ENCODE peak calls at places on chromosomes 7 and 10, in five cellular contexts. C, J, E, D and A are unnamed samples. For H3K4me1, the result is how much of the 10 kb centered on the place peaks cover.

GRCh38 chr10:116269612-116270011 is 3.4 kb downstream of the GFRA1 start:
- DNase-seq in C (no peak), J (no peak), E (peak), D (no peak), A (no peak)

GRCh38 chr7:16670021-16670420 is 24.0 kb downstream of the BZW2 start:
- DNase-seq in C (no peak), J (no peak), E (no peak), D (no peak), A (no peak)

GRCh38 chr7:91465595-91466061 is 201.4 kb downstream of the FZD1 start:
- DNase-seq in C (no peak), J (no peak), E (no peak), D (no peak), A (no peak)

GRCh38 chr10:109992485-109992884 is 15.3 kb upstream of the ADD3 start:
- DNase-seq in C (no peak), J (no peak), E (no peak), D (peak), A (no peak)

GRCh38 chr7:32916006-32916405 is 24.4 kb upstream of the KBTBD2 start:
- DNase-seq in C (no peak), J (no peak), E (no peak), D (no peak), A (no peak)

GRCh38 chr10:33196710-33197406 is 137.6 kb downstream of the NRP1 start:
- DNase-seq in C (no peak), J (no peak), E (no peak), D (no peak), A (no peak)

GRCh38 chr7:48165157-48165556 is 6.1 kb upstream of the ABCA13 start:
- DNase-seq in C (no peak), J (no peak), E (no peak), D (no peak), A (no peak)

GRCh38 chr7:18638594-18639452 is 143.3 kb downstream of the HDAC9 start:
- DNase-seq in C (no peak), J (no peak), E (no peak), D (no peak), A (no peak)

GRCh38 chr7:43112941-43113621 is 634 bp downstream of the HECW1 start:
- DNase-seq in C (no peak), J (no peak), E (peak), D (peak), A (no peak)

GRCh38 chr10:82910301-82910700 is 1035.3 kb downstream of the NRG3 start:
- DNase-seq in C (no peak), J (no peak), E (no peak), D (no peak), A (no peak)

GRCh38 chr10:63273575-63273974 is 140.4 kb downstream of the NRBF2 start:
- DNase-seq in C (no peak), J (no peak), E (no peak), D (no peak), A (no peak)

GRCh38 chr7:2517004-2517403 is 2.6 kb upstream of the LFNG start:
- DNase-seq in C (no peak), J (no peak), E (no peak), D (peak), A (no peak)

GRCh38 chr7:132276986-132277716 is 299.1 kb downstream of the PLXNA4 start:
- DNase-seq in C (no peak), J (no peak), E (no peak), D (no peak), A (no peak)

GRCh38 chr10:42475168-42476098 is 162.9 kb downstream of the ZNF33B start:
- DNase-seq in C (no peak), J (peak), E (no peak), D (peak), A (no peak)

GRCh38 chr7:13411151-13411550 is 578.3 kb downstream of the ETV1 start:
- DNase-seq in C (no peak), J (no peak), E (no peak), D (no peak), A (no peak)

GRCh38 chr7:28160551-28160991 is 20.0 kb downstream of the JAZF1 start:
- DNase-seq in C (no peak), J (no peak), E (no peak), D (peak), A (no peak)

GRCh38 chr7:92698237-92698841 is 108.1 kb upstream of the FAM133B start:
- DNase-seq in C (no peak), J (no peak), E (no peak), D (peak), A (no peak)

GRCh38 chr7:18196638-18197037 is 169.0 kb upstream of the PRPS1L1 start:
- DNase-seq in C (no peak), J (no peak), E (no peak), D (no peak), A (no peak)

GRCh38 chr7:40470111-40470736 is 335.4 kb downstream of the SUGCT start:
- DNase-seq in C (no peak), J (no peak), E (no peak), D (peak), A (no peak)

GRCh38 chr7:69817835-69818646 is 219.8 kb downstream of the AUTS2 start:
- DNase-seq in C (no peak), J (no peak), E (no peak), D (no peak), A (no peak)

DNA sequence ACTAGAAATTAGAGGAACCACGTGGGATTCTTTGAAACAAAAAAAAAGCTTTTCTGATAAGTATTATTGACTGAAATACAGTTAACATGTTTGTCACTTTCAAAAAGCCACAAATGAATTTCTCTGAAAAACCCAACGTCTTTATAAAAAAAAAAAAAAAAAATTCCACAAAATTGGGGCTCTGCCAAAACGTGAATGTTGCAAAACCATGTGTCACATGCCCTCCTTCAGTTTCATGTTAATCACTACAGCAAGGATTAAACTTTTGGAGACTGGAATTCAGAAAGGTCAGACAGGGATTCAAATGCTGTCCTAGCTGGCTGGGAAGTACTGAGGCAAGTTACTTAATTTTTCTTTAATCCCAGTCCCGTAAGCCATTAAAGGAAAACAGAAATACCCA is 278.0 kb upstream of the KLF14 start:
- DNase-seq in C (peak), J (no peak), E (no peak), D (peak), A (no peak)
- H3K4me1 ChIP-seq in C (half or more), J (half or more), E (half or more), D (half or more), A (half or more)

DNA sequence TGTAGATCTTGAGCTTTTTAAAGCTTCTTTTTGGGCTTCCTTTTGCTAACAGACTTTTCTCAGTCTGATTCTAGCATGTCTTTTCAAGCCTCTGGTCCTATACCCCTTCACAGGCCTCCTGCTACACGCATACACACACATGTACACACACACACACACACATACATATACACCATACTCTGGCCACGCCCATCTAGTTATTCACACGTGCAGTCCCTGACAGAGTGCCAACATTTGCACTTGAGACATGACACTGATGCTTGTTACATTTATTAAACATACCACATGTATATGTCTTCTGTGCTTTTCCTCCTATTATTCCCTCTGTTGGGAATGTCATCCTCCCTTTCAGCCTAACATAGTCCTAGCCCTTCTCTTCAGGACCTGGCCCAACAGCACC is 222.2 kb downstream of the ARHGAP12 start:
- DNase-seq in C (no peak), J (no peak), E (no peak), D (no peak), A (no peak)
- H3K4me1 ChIP-seq in C (under half), J (half or more), E (under half), D (under half), A (under half)

DNA sequence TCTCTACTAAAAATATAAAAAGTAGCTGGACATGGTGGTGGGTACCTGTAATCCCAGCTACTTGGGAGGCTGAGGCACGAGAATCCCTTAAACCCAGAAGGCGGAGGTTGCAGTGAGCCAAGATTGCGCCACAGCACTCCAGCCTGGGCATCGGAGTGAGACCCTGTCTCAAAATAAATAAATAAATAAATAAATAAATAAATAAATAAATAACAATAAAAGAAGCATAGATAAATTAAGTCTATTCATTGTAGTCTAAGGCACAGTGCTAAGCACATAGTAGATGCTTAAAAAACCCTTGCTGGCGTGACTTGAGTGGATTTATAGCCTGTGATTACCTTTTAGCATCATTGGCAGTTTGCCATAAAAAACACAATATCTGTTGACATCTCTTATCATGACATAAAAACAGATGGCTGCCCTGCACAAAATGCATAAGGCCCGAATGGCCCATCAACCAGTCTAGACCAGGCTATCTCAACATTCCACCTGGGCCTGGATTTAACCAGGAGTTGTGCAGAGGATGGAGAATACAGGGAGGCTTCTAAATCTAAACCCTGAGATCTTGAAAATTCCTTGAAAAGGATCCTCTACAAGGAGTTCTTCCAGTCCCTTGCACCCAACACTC is 94.9 kb downstream of the PRLHR start:
- DNase-seq in C (no peak), J (no peak), E (no peak), D (no peak), A (no peak)
- H3K4me1 ChIP-seq in C (under half), J (under half), E (under half), D (under half), A (under half)

DNA sequence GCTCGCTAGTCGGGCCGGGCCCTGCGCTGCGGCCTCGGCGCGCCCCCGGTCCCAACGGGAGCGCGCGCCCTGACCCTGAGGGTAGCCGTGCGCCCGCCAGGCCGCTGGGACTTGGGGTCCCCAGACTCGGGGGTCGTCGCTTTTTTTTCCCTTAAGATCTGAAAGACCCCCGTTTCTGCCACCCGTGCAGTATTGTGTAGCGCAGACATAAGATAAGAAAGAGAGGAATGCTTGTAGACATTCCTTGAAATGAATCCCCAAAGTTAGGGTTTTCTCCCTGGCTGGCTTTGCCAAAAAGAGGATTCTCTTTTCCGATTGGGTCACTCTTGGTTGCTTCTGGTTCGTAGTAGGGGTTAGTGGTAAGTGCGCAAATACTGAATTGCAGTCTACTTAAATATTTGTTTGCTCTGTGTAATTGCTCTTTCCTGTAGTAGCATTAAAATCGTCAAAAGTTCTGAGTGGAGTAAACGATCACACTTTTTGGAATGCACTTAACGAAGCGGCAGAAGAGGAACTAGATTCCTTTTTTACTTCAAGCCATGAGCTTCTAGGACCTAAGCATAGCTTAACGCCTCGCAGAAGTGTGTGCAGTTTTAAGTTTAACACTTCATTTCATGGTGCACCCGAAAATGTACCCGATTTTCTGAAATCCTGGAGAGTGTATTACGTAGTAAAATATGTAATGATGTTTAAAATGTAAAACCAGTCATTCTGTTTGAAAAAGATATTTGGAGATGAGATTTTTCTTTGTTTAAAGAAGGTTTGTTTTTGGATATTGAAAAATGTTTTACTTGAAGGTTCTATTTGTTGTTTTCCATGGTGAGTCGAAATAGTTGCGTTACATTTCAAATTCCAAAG is 1.3 kb downstream of the CUL1 start:
- DNase-seq in C (no peak), J (no peak), E (no peak), D (peak), A (no peak)
- H3K4me1 ChIP-seq in C (under half), J (half or more), E (under half), D (under half), A (half or more)

GRCh38 chr10:11595395-11595692 is 16.1 kb downstream of the USP6NL start:
- DNase-seq in C (no peak), J (no peak), E (no peak), D (no peak), A (no peak)
- H3K4me1 ChIP-seq in C (under half), J (under half), E (under half), D (under half), A (under half)

GRCh38 chr7:134278502-134279153 is 38.1 kb downstream of the SLC35B4 start:
- DNase-seq in C (no peak), J (no peak), E (no peak), D (no peak), A (no peak)

GRCh38 chr7:134279898-134280297 is 36.8 kb downstream of the SLC35B4 start:
- DNase-seq in C (no peak), J (no peak), E (no peak), D (no peak), A (no peak)

GRCh38 chr7:134283972-134284371 is 32.8 kb downstream of the SLC35B4 start:
- DNase-seq in C (no peak), J (no peak), E (no peak), D (no peak), A (no peak)

GRCh38 chr7:134279336-134279735 is 37.4 kb downstream of the SLC35B4 start:
- DNase-seq in C (no peak), J (no peak), E (no peak), D (no peak), A (no peak)

DNA sequence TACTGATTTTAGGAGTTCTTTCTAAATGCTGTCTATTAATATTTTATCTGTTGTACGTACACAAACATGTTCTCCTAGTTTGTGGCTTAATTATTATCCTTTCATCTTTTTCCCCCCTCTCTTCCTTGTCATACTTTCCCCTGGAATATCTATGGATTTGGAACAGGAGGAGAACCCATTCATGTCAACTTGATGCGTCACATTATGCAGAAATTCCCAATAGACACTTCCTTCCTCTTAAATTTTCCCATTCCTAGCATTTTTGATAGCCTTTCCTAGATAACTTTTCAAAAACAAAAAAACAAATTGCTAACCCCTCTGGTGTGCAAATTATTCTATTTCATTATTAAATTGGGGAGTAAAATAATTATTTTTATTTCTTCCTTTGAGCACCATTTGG is 36.2 kb downstream of the SLC35B4 start:
- DNase-seq in C (no peak), J (no peak), E (no peak), D (no peak), A (no peak)
- H3K4me1 ChIP-seq in C (under half), J (under half), E (under half), D (under half), A (under half)

GRCh38 chr7:155805826-155806095 is 6.5 kb downstream of the SHH start:
- DNase-seq in C (no peak), J (no peak), E (no peak), D (no peak), A (no peak)
- H3K4me1 ChIP-seq in C (under half), J (half or more), E (under half), D (under half), A (under half)